ENCODE peak calls at places on chromosomes 12 and 14, in five cellular contexts. X is A549, M is GM10248, H is right lobe of liver, T is cardiac fibroblast. P is an unnamed sample.
A peak's percentile ranks its signal among the peaks of the same experiment; 100 is the strongest.

GRCh38 chr12:30613119-30613830 is 82.4 kb downstream of the IPO8 start:
- DNase-seq in T (peak; percentile 75), X (no peak), M (no peak), H (no peak), P (no peak)

GRCh38 chr14:91580886-91581615 is 70.9 kb upstream of the PPP4R3A start:
- DNase-seq in M (no peak), X (no peak), H (no peak), T (no peak), P (no peak)

GRCh38 chr14:91424813-91425719 is 7.4 kb upstream of the CCDC88C start:
- DNase-seq in T (no peak), X (no peak), M (no peak), H (no peak), P (no peak)

GRCh38 chr12:91355150-91356006 is 172.8 kb upstream of the DCN start:
- DNase-seq in M (peak; percentile 16), T (peak; percentile 88), X (peak; percentile 50), H (peak; percentile 58), P (no peak)

GRCh38 chr12:91627225-91627624 is 444.6 kb upstream of the DCN start:
- DNase-seq in M (no peak), H (no peak), X (no peak), T (no peak), P (no peak)

GRCh38 chr12:22046968-22047390 is 961 bp downstream of the CMAS start:
- DNase-seq in H (no peak), T (no peak), M (no peak), X (no peak), P (no peak)

GRCh38 chr12:105783983-105784947 is 354.5 kb downstream of the NUAK1 start:
- DNase-seq in H (no peak), T (no peak), M (peak; percentile 17), X (no peak), P (no peak)

GRCh38 chr12:6936642-6937480 is 6.8 kb upstream of the RNU7-1 start:
- DNase-seq in X (no peak), M (peak; percentile 65), H (no peak), T (no peak), P (no peak)

GRCh38 chr14:20002319-20002718 is 356 bp downstream of the OR4Q2 start:
- DNase-seq in H (no peak), X (no peak), T (peak; percentile 25), M (no peak), P (no peak)

GRCh38 chr12:114405449-114406271 is at the start of gene TBX5:
- DNase-seq in H (no peak), T (peak; percentile 54), X (no peak), M (no peak), P (no peak)

GRCh38 chr14:55689971-55690871 is 110.2 kb downstream of the KTN1 start:
- DNase-seq in X (no peak), M (no peak), H (no peak), T (no peak), P (no peak)

GRCh38 chr14:71931492-71932228 is 569 bp upstream of the RGS6 start:
- DNase-seq in M (peak; percentile 27), H (no peak), X (no peak), T (no peak), P (no peak)

GRCh38 chr12:57504033-57504432 is 16.2 kb downstream of the MARS1 start:
- DNase-seq in X (no peak), H (no peak), M (no peak), T (no peak), P (peak; percentile 27)

GRCh38 chr14:93941293-93941910 is 14.3 kb downstream of the FAM181A start:
- DNase-seq in M (no peak), T (peak; percentile 64), H (no peak), X (no peak), P (no peak)

GRCh38 chr12:121770388-121770787 is 23.1 kb downstream of the RHOF start:
- DNase-seq in H (no peak), M (no peak), T (no peak), X (no peak), P (no peak)

GRCh38 chr14:96192975-96193805 is 11.4 kb upstream of the BDKRB2 start:
- DNase-seq in H (no peak), M (no peak), T (no peak), X (no peak), P (no peak)

GRCh38 chr14:84064296-84064695 is 1465.6 kb upstream of the FLRT2 start:
- DNase-seq in H (no peak), T (no peak), X (no peak), M (no peak), P (no peak)

GRCh38 chr14:102949062-102949800 is 26.8 kb downstream of the AMN start:
- DNase-seq in M (peak; percentile 48), X (no peak), T (no peak), H (no peak), P (no peak)

GRCh38 chr12:122793685-122794106 is 19.3 kb downstream of the CCDC62 start:
- DNase-seq in H (no peak), X (peak; percentile 63), M (peak; percentile 66), T (peak; percentile 80), P (peak; percentile 19)

GRCh38 chr14:96097752-96098151 is 58.6 kb downstream of the C14orf132 start:
- DNase-seq in T (no peak), X (no peak), M (no peak), H (peak; percentile 70), P (no peak)

GRCh38 chr14:100827751-100828447 is 2.0 kb downstream of the MEG3 start:
- DNase-seq in T (peak; percentile 80), H (no peak), X (no peak), M (no peak), P (no peak)

GRCh38 chr12:107133462-107133861 is 40.1 kb upstream of the CRY1 start:
- DNase-seq in T (no peak), M (no peak), H (no peak), X (no peak), P (no peak)

GRCh38 chr12:65004270-65004669 is 116.8 kb downstream of the WIF1 start:
- DNase-seq in M (no peak), T (no peak), X (no peak), H (no peak), P (no peak)

GRCh38 chr12:49974231-49974675 is 1.5 kb downstream of the AQP6 start:
- DNase-seq in M (no peak), T (peak; percentile 73), H (peak; percentile 80), X (no peak), P (peak; percentile 93)

GRCh38 chr12:24630446-24630845 is 318.5 kb downstream of the BCAT1 start:
- DNase-seq in X (no peak), T (no peak), H (no peak), M (no peak), P (no peak)
- TF ChIP-seq CTCF in X (no peak), T (peak; percentile 12), H (no peak), M (no peak), P (peak; percentile 45)

GRCh38 chr14:73935666-73936065 is 14.2 kb downstream of the FAM161B start:
- DNase-seq in X (peak; percentile 75), T (peak; percentile 26), H (no peak), M (no peak), P (no peak)
- TF ChIP-seq CTCF in X (no peak), T (peak; percentile 22), H (peak; percentile 39), M (no peak), P (peak; percentile 73)

DNA sequence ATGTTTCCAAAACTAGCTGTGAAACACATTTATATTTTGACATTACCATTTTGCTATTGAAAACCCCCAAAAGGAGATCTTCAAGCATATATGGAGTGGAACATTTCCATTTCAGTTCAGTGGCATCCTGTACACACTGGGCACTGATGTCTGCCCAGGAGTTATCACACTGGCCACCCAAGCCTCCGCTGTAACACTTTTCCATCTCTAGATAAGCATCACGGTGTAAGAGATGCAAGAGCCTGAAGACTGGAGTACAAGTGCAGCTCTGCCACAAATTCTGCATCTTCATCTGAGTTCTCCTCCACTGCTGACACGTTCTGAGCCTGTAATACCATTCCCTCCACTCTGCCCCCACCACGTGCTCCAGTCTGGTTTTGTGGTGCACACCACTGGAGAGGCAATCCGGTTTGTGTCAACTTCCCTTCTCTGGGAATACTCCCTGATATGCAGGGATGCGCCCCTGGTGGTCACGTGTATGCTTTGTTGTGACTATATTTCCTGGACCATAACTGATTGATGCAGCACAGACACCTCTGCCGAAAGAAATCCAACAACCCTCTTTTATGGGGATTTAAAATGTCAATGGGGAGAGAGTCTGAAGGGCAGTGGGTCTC is 12.7 kb downstream of the SPTLC2 start:
- DNase-seq in M (no peak), H (no peak), T (no peak), X (peak; percentile 56), P (no peak)
- TF ChIP-seq CTCF in M (no peak), H (no peak), T (peak; percentile 25), X (peak; percentile 41), P (peak; percentile 52)

GRCh38 chr14:85415015-85415712 is 114.8 kb upstream of the FLRT2 start:
- DNase-seq in T (peak; percentile 99), X (peak; percentile 85), M (no peak), H (no peak), P (no peak)
- TF ChIP-seq CTCF in T (peak; percentile 79), X (peak; percentile 66), M (no peak), H (no peak), P (peak; percentile 73)

DNA sequence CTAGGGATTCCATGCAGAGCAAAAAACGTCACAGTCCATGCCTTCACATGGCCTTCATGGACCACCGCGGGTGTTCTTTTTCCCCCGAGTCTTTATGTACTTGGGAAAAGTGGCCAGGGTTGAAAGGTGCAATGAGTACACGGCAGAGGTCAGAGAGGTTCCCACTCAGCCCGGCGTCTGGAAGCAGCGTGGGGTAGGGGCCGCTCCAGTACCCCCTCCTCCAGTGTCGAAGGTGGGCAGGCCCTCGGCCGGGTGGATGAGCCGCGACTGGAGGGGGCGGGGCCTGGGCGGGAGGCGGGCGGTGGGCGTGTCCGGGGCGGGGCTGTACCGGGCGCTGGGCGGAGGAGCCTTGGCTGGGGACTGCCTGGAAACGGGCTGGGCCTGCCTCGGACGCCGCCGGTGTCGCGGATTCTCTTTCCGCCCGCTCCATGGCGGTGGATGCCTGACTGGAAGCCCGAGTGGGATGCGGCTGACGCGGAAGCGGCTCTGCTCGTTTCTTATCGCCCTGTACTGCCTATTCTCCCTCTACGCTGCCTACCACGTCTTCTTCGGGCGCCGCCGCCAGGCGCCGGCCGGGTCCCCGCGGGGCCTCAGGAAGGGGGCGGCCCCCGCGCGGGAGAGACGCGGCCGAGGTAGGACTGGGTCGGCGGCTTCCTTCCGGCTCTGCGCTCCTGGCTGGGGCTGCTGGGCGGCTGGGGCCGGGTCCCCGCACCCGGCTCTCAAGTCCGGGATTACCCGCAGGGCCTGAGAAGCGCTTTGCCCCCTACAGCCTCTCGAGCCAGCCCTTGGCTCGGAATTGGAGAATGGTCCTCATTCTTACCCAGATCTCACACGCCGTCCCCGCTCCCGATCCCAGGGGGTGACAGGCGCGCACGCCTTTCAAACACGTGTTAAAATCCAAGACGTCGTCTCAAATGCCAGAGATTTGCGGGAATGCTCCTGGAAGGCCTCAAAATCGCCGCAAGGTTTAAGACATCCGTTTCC is at the start of gene RXYLT1:
- DNase-seq in X (peak; percentile 74), M (peak; percentile 96), T (peak; percentile 80), H (peak; percentile 92), P (peak; percentile 95)
- TF ChIP-seq CTCF in X (no peak), M (no peak), T (no peak), H (no peak), P (peak; percentile 40)

GRCh38 chr12:62021808-62022207 is 238.4 kb upstream of the USP15 start:
- DNase-seq in T (no peak), H (no peak), M (no peak), X (no peak), P (no peak)
- TF ChIP-seq CTCF in T (no peak), H (no peak), M (no peak), X (peak; percentile 10), P (no peak)

P was measured in chondrocyte.